ENCODE peak calls at places on chromosome 1, in five cellular contexts. One of them, this sample, is unnamed.

GRCh38 chr1:156908541-156908940 is 11.9 kb upstream of the LRRC71 start:
- DNase-seq in H1: no peak
- DNase-seq in K562: no peak
- DNase-seq in transverse colon: no peak
- DNase-seq in suprapubic skin: no peak
- DNase-seq in this sample: no peak

GRCh38 chr1:100530901-100531487 is 6.9 kb upstream of the GPR88 start:
- DNase-seq in H1: no peak
- DNase-seq in K562: no peak
- DNase-seq in transverse colon: peak
- DNase-seq in suprapubic skin: no peak
- DNase-seq in this sample: peak

GRCh38 chr1:180594723-180595122 is 36.0 kb downstream of the OVAAL start:
- DNase-seq in H1: no peak
- DNase-seq in K562: peak
- DNase-seq in transverse colon: no peak
- DNase-seq in suprapubic skin: no peak
- DNase-seq in this sample: no peak

GRCh38 chr1:91555821-91556531 is 55.3 kb downstream of the CDC7 start:
- DNase-seq in H1: no peak
- DNase-seq in K562: peak
- DNase-seq in transverse colon: no peak
- DNase-seq in suprapubic skin: no peak
- DNase-seq in this sample: no peak

GRCh38 chr1:97412737-97413136 is 508.1 kb downstream of the DPYD start:
- DNase-seq in H1: no peak
- DNase-seq in K562: no peak
- DNase-seq in transverse colon: no peak
- DNase-seq in suprapubic skin: no peak
- DNase-seq in this sample: no peak

GRCh38 chr1:66929999-66930822 is 5.4 kb downstream of the MIER1 start:
- DNase-seq in H1: peak
- DNase-seq in K562: peak
- DNase-seq in transverse colon: peak
- DNase-seq in suprapubic skin: peak
- DNase-seq in this sample: peak

GRCh38 chr1:83511327-83511726 is 487.6 kb downstream of the TTLL7 start:
- DNase-seq in H1: no peak
- DNase-seq in K562: no peak
- DNase-seq in transverse colon: no peak
- DNase-seq in suprapubic skin: no peak
- DNase-seq in this sample: no peak

GRCh38 chr1:78054559-78054958 is 8.8 kb downstream of the GIPC2 start:
- DNase-seq in H1: no peak
- DNase-seq in K562: no peak
- DNase-seq in transverse colon: no peak
- DNase-seq in suprapubic skin: no peak
- DNase-seq in this sample: no peak

GRCh38 chr1:30192969-30193630 is 530.3 kb downstream of the MATN1 start:
- DNase-seq in H1: no peak
- DNase-seq in K562: no peak
- DNase-seq in transverse colon: no peak
- DNase-seq in suprapubic skin: no peak
- DNase-seq in this sample: no peak

GRCh38 chr1:239446611-239447010 is 60.2 kb downstream of the CHRM3 start:
- DNase-seq in H1: no peak
- DNase-seq in K562: no peak
- DNase-seq in transverse colon: no peak
- DNase-seq in suprapubic skin: no peak
- DNase-seq in this sample: no peak

GRCh38 chr1:183841950-183842816 is 37.3 kb downstream of the RGL1 start:
- DNase-seq in H1: no peak
- DNase-seq in K562: no peak
- DNase-seq in transverse colon: peak
- DNase-seq in suprapubic skin: no peak
- DNase-seq in this sample: no peak

GRCh38 chr1:67574221-67574620 is 110.8 kb upstream of the GADD45A start:
- DNase-seq in H1: no peak
- DNase-seq in K562: no peak
- DNase-seq in transverse colon: no peak
- DNase-seq in suprapubic skin: no peak
- DNase-seq in this sample: no peak

GRCh38 chr1:53219711-53220110 is 723 bp downstream of the CZIB start:
- DNase-seq in H1: no peak
- DNase-seq in K562: no peak
- DNase-seq in transverse colon: no peak
- DNase-seq in suprapubic skin: no peak
- DNase-seq in this sample: no peak

GRCh38 chr1:23216771-23217420 is 406 bp downstream of the HTR1D start:
- DNase-seq in H1: no peak
- DNase-seq in K562: peak
- DNase-seq in transverse colon: no peak
- DNase-seq in suprapubic skin: no peak
- DNase-seq in this sample: peak

GRCh38 chr1:182418929-182419328 is 18.5 kb upstream of the TEDDM1 start:
- DNase-seq in H1: no peak
- DNase-seq in K562: no peak
- DNase-seq in transverse colon: no peak
- DNase-seq in suprapubic skin: no peak
- DNase-seq in this sample: no peak

GRCh38 chr1:10431065-10431730 is 965 bp downstream of the CENPS start:
- DNase-seq in H1: no peak
- DNase-seq in K562: peak
- DNase-seq in transverse colon: no peak
- DNase-seq in suprapubic skin: no peak
- DNase-seq in this sample: no peak

GRCh38 chr1:143691971-143692529 is 279.7 kb downstream of the FAM72C start:
- DNase-seq in H1: no peak
- DNase-seq in K562: no peak
- DNase-seq in transverse colon: no peak
- DNase-seq in suprapubic skin: no peak
- DNase-seq in this sample: no peak

GRCh38 chr1:109768700-109769325 is 5.1 kb upstream of the EPS8L3 start:
- DNase-seq in H1: no peak
- DNase-seq in K562: no peak
- DNase-seq in transverse colon: peak
- DNase-seq in suprapubic skin: peak
- DNase-seq in this sample: no peak

GRCh38 chr1:88774151-88774556 is 90.1 kb downstream of the PKN2 start:
- DNase-seq in H1: peak
- DNase-seq in K562: no peak
- DNase-seq in transverse colon: peak
- DNase-seq in suprapubic skin: no peak
- DNase-seq in this sample: peak

GRCh38 chr1:10665226-10665625 is 131.2 kb downstream of the CASZ1 start:
- DNase-seq in H1: no peak
- DNase-seq in K562: no peak
- DNase-seq in transverse colon: no peak
- DNase-seq in suprapubic skin: no peak
- DNase-seq in this sample: no peak

GRCh38 chr1:30748098-30748698 is 9.4 kb downstream of the LAPTM5 start:
- DNase-seq in H1: no peak
- DNase-seq in K562: peak
- DNase-seq in transverse colon: no peak
- DNase-seq in suprapubic skin: no peak
- DNase-seq in this sample: no peak

GRCh38 chr1:47175227-47175934 is 14.5 kb downstream of the PDZK1IP1 start:
- DNase-seq in H1: no peak
- DNase-seq in K562: peak
- DNase-seq in transverse colon: peak
- DNase-seq in suprapubic skin: no peak
- DNase-seq in this sample: peak

GRCh38 chr1:237091691-237092090 is 49.7 kb downstream of the RYR2 start:
- DNase-seq in H1: no peak
- DNase-seq in K562: no peak
- DNase-seq in transverse colon: no peak
- DNase-seq in suprapubic skin: no peak
- DNase-seq in this sample: no peak

GRCh38 chr1:76500111-76500510 is 367.2 kb upstream of the ST6GALNAC5 start:
- DNase-seq in H1: no peak
- DNase-seq in K562: no peak
- DNase-seq in transverse colon: no peak
- DNase-seq in suprapubic skin: no peak
- DNase-seq in this sample: no peak

GRCh38 chr1:157111396-157112165 is 12.0 kb upstream of the ETV3L start:
- DNase-seq in H1: no peak
- DNase-seq in K562: no peak
- DNase-seq in transverse colon: no peak
- DNase-seq in suprapubic skin: peak
- DNase-seq in this sample: no peak

DNA sequence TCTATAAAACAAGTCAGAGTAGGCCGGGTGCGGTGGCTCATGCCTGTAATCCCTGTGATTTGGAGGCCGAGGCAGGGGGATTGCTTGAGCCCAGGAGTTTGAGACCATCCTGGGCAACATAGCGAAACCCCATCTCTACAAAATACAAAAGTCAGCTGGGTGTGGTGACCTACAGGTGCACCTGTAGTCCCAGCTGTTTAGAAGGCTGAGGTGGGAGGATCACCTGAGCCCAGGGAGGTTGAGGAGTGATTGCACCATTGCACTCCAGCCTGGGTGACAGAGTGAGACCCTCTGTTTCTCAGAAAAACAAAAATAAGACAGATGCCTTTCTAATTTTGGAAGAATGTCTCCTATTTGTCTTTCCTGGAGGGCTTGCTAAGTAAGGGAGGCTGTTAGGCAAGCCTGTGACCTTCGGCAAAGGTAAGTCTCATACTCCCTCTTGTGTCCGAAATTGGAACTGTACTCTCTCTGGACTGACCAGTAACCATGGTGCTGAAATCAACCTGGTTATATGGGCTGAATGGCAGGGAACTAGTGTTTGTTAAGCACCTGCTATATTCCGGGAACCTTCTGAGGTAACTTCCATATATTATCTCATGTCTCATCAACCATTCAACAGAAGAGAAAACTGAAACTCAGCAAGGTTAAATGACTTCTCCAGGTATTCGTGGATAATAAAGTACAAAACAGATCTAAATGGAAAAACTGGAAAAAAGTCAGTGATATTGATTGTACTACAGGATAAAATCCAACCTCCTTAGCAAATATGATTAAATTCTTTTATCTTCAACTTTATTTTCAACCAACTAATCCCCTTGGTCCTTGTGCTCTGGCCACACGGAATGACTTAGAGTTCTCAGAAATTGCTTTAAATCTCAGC is 11.8 kb upstream of the RAB3B start:
- DNase-seq in H1: no peak
- DNase-seq in K562: peak
- DNase-seq in transverse colon: peak
- DNase-seq in suprapubic skin: no peak
- DNase-seq in this sample: no peak
- TF ChIP-seq POLR2AphosphoS5 in H1: no peak
- TF ChIP-seq POLR2AphosphoS5 in K562: no peak
- TF ChIP-seq POLR2AphosphoS5 in transverse colon: no peak
- TF ChIP-seq POLR2AphosphoS5 in suprapubic skin: no peak
- TF ChIP-seq POLR2AphosphoS5 in this sample: no peak

DNA sequence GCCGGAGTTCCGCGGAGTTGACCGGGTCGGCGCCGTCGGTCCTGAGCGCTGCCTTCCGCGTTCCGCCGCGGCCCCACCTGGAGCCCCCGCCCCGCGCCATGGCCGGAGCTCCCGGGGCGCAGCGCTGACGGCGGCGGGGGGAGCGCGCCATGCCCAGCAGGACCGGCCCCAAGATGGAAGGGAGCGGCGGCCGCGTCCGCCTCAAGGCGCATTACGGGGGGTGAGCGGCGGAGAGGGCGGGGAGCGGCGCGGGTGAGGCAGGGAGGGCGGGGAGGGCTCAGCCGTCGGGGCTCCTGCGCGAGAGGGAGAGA is 226 bp downstream of the PRKCZ start:
- DNase-seq in H1: no peak
- DNase-seq in K562: no peak
- DNase-seq in transverse colon: no peak
- DNase-seq in suprapubic skin: no peak
- DNase-seq in this sample: no peak
- TF ChIP-seq POLR2A in H1: no peak
- TF ChIP-seq POLR2A in K562: no peak
- TF ChIP-seq POLR2A in transverse colon: no peak
- TF ChIP-seq POLR2A in suprapubic skin: no peak
- TF ChIP-seq POLR2A in this sample: no peak

GRCh38 chr1:162561037-162561615 is 396 bp upstream of the UAP1 start:
- DNase-seq in H1: peak
- DNase-seq in K562: peak
- DNase-seq in transverse colon: peak
- DNase-seq in suprapubic skin: peak
- DNase-seq in this sample: peak
- TF ChIP-seq EP300 in H1: peak
- TF ChIP-seq EP300 in K562: no peak
- TF ChIP-seq EP300 in transverse colon: peak
- TF ChIP-seq EP300 in suprapubic skin: no peak
- TF ChIP-seq EP300 in this sample: peak

GRCh38 chr1:40979241-40980067 is at the start of gene CTPS1:
- DNase-seq in H1: peak
- DNase-seq in K562: peak
- DNase-seq in transverse colon: peak
- DNase-seq in suprapubic skin: peak
- DNase-seq in this sample: peak
- TF ChIP-seq POLR2AphosphoS5 in H1: peak
- TF ChIP-seq POLR2AphosphoS5 in K562: peak
- TF ChIP-seq POLR2AphosphoS5 in transverse colon: peak
- TF ChIP-seq POLR2AphosphoS5 in suprapubic skin: no peak
- TF ChIP-seq POLR2AphosphoS5 in this sample: peak

GRCh38 chr1:231338270-231339128 is at the start of gene SPRTN:
- DNase-seq in H1: no peak
- DNase-seq in K562: peak
- DNase-seq in transverse colon: no peak
- DNase-seq in suprapubic skin: peak
- DNase-seq in this sample: no peak
- TF ChIP-seq POLR2A in H1: no peak
- TF ChIP-seq POLR2A in K562: no peak
- TF ChIP-seq POLR2A in transverse colon: no peak
- TF ChIP-seq POLR2A in suprapubic skin: no peak
- TF ChIP-seq POLR2A in this sample: no peak

GRCh38 chr1:153337980-153338853 is 10.4 kb downstream of the PGLYRP4 start:
- DNase-seq in H1: no peak
- DNase-seq in K562: no peak
- DNase-seq in transverse colon: no peak
- DNase-seq in suprapubic skin: no peak
- DNase-seq in this sample: no peak

GRCh38 chr1:153333902-153334301 is 14.7 kb downstream of the PGLYRP4 start:
- DNase-seq in H1: no peak
- DNase-seq in K562: no peak
- DNase-seq in transverse colon: no peak
- DNase-seq in suprapubic skin: no peak
- DNase-seq in this sample: no peak

GRCh38 chr1:153339802-153340201 is 8.8 kb downstream of the PGLYRP4 start:
- DNase-seq in H1: no peak
- DNase-seq in K562: no peak
- DNase-seq in transverse colon: no peak
- DNase-seq in suprapubic skin: no peak
- DNase-seq in this sample: no peak

GRCh38 chr1:153340356-153340755 is 8.3 kb downstream of the PGLYRP4 start:
- DNase-seq in H1: no peak
- DNase-seq in K562: no peak
- DNase-seq in transverse colon: no peak
- DNase-seq in suprapubic skin: no peak
- DNase-seq in this sample: no peak

GRCh38 chr1:153336650-153337049 is 12.0 kb downstream of the PGLYRP4 start:
- DNase-seq in H1: no peak
- DNase-seq in K562: no peak
- DNase-seq in transverse colon: no peak
- DNase-seq in suprapubic skin: no peak
- DNase-seq in this sample: no peak
- TF ChIP-seq EP300 in H1: no peak
- TF ChIP-seq EP300 in K562: no peak
- TF ChIP-seq EP300 in transverse colon: no peak
- TF ChIP-seq EP300 in suprapubic skin: no peak
- TF ChIP-seq EP300 in this sample: no peak